ENCODE peak calls at places on chromosome 13, in six cellular contexts. D, E, X, L, T and G are unnamed samples.

GRCh38 chr13:80100636-80101035 is 240.3 kb downstream of the SPRY2 start:
- DNase-seq in D (no peak), E (no peak), X (no peak), L (no peak), T (no peak), G (no peak)

GRCh38 chr13:81639984-81640582 is 1299.2 kb upstream of the SPRY2 start:
- DNase-seq in D (no peak), E (peak; percentile 0), X (no peak), L (no peak), T (no peak), G (no peak)

GRCh38 chr13:111939285-111940278 is 127.4 kb upstream of the SOX1 start:
- DNase-seq in D (peak; percentile 22), E (no peak), X (no peak), L (peak; percentile 60), T (no peak), G (no peak)

GRCh38 chr13:31046711-31047279 is 114.3 kb downstream of the TEX26 start:
- DNase-seq in D (no peak), E (no peak), X (no peak), L (no peak), T (peak; percentile 50), G (peak; percentile 68)

GRCh38 chr13:110415669-110416068 is 108.6 kb downstream of the COL4A2 start:
- DNase-seq in D (no peak), E (peak; percentile 61), X (no peak), L (no peak), T (no peak), G (no peak)

GRCh38 chr13:106063591-106064308 is 471.7 kb downstream of the EFNB2 start:
- DNase-seq in D (no peak), E (no peak), X (no peak), L (no peak), T (no peak), G (no peak)

GRCh38 chr13:111940892-111941291 is 126.1 kb upstream of the SOX1 start:
- DNase-seq in D (no peak), E (no peak), X (no peak), L (peak; percentile 44), T (no peak), G (no peak)

GRCh38 chr13:54536112-54536511 is 1507.5 kb downstream of the OLFM4 start:
- DNase-seq in D (no peak), E (no peak), X (no peak), L (no peak), T (no peak), G (no peak)

GRCh38 chr13:110233682-110234280 is 73.2 kb downstream of the COL4A1 start:
- DNase-seq in D (no peak), E (no peak), X (no peak), L (no peak), T (no peak), G (no peak)

GRCh38 chr13:42275098-42275471 is 3.1 kb downstream of the AKAP11 start:
- DNase-seq in D (no peak), E (no peak), X (no peak), L (no peak), T (no peak), G (no peak)

GRCh38 chr13:20550799-20551198 is 16.2 kb upstream of the IFT88 start:
- DNase-seq in D (no peak), E (no peak), X (no peak), L (no peak), T (no peak), G (no peak)

GRCh38 chr13:110698689-110699088 is 7.2 kb downstream of the CARS2 start:
- DNase-seq in D (no peak), E (no peak), X (no peak), L (no peak), T (no peak), G (no peak)

GRCh38 chr13:56528040-56528760 is 612.5 kb upstream of the PRR20A start:
- DNase-seq in D (no peak), E (no peak), X (no peak), L (no peak), T (no peak), G (no peak)

GRCh38 chr13:50646070-50646469 is 197.4 kb downstream of the DLEU7 start:
- DNase-seq in D (no peak), E (no peak), X (no peak), L (no peak), T (no peak), G (no peak)

GRCh38 chr13:71865858-71866172 is 1.2 kb downstream of the DACH1 start:
- DNase-seq in D (no peak), E (no peak), X (no peak), L (no peak), T (peak; percentile 10), G (peak; percentile 62)

GRCh38 chr13:75931116-75931515 is 295.0 kb downstream of the LMO7 start:
- DNase-seq in D (no peak), E (no peak), X (no peak), L (no peak), T (no peak), G (no peak)

GRCh38 chr13:74026753-74027152 is 107.5 kb downstream of the KLF12 start:
- DNase-seq in D (peak; percentile 29), E (no peak), X (no peak), L (no peak), T (peak; percentile 44), G (no peak)

GRCh38 chr13:111372651-111373425 is 52.4 kb downstream of the TEX29 start:
- DNase-seq in D (no peak), E (no peak), X (no peak), L (no peak), T (no peak), G (no peak)

GRCh38 chr13:24865158-24865557 is 101.2 kb downstream of the RNF17 start:
- DNase-seq in D (no peak), E (no peak), X (no peak), L (no peak), T (no peak), G (no peak)

GRCh38 chr13:73522937-73523336 is 464.1 kb downstream of the KLF5 start:
- DNase-seq in D (no peak), E (no peak), X (no peak), L (no peak), T (no peak), G (no peak)

GRCh38 chr13:26529441-26529840 is 28.0 kb upstream of the WASF3 start:
- DNase-seq in D (peak; percentile 27), E (no peak), X (no peak), L (no peak), T (peak; percentile 20), G (no peak)

GRCh38 chr13:106602178-106602577 is 34.2 kb upstream of the ARGLU1 start:
- DNase-seq in D (peak; percentile 74), E (no peak), X (no peak), L (no peak), T (peak; percentile 19), G (no peak)

GRCh38 chr13:47835470-47836228 is 165.4 kb downstream of the SUCLA2 start:
- DNase-seq in D (no peak), E (no peak), X (no peak), L (no peak), T (no peak), G (no peak)

GRCh38 chr13:109111141-109111540 is 481.7 kb downstream of the MYO16 start:
- DNase-seq in D (no peak), E (no peak), X (no peak), L (no peak), T (no peak), G (no peak)
- TF ChIP-seq POLR2A in D (no peak), E (no peak), X (no peak), L (no peak), T (no peak), G (no peak)

DNA sequence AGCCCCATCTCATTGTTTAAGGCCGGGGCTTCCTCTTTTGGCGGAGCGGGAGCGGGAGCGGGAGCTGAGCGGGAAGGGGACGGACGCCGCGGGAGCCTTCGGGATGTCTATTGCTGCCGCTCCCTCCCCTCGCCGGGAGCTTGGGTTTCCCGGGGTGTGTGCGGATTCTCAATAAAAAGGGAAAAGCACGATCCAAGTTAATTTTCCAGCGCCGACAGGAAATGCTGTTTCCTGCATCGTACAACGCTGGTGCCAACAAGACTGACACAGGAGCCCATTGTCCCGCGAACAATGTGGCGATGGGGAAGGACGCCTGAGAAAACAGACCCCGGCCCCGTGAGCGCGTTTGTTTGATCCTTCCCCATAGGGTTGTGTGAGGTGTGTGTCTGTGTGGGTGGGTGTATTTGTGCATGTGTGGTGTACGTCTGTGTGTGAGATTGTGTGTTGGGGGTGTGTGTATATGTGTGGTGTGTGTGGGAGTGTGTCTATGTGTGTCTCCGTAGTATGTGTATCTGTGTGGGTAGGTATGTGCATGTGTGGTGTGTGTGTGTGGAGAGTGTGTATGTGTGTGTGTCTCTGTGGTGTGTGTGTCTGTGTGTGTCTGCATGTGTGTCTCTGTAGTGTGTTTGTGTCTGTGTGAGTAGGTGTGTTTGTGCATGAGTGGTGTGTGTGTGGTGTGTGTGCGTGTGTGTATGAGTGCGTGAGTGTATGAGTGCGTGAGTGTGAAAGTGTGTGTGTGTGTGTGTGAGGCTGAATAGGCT is 36.4 kb upstream of the FLT1 start:
- DNase-seq in D (peak; percentile 27), E (no peak), X (no peak), L (no peak), T (peak; percentile 48), G (no peak)
- TF ChIP-seq POLR2AphosphoS5 in D (no peak), E (no peak), X (no peak), L (no peak), T (no peak), G (no peak)

DNA sequence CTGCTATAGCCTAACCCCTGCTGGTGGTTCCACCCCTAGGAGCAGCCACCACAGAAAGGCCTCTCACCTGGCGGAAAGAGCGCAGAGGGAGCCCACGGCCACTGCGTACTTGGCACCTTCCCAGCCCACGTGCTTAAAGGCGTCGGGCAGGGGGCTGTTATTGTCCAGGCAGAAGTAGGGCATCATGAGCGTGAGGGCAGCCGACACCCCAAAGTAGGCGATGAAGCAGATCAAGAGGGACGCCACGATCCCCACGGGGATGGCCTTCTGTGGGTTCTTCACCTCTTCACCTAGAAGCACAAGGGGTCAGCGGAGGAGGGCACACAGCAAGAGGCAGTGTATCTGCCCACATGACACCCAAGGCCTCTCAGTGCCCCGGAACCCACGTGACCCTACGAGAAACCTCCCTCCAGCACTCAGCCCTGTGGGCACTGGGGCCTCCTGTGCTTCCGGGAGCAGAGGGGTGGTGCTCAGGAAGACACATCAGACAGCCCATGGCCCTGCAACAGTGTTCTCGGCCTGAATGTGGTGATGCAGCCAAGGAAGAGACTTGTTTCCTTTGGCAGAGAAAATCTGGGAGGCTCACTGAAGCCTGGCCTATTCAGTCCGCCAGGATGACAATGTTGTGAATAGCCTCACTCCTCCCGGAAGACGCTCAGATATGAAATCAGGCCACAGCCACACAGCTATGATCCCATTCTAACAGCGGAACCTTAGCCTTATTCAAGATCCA is 72.1 kb downstream of the SLC7A1 start:
- DNase-seq in D (no peak), E (no peak), X (no peak), L (no peak), T (no peak), G (no peak)
- H3K36me3 ChIP-seq in D (peaks cover 78% of the 10 kb centered on the region), E (peaks cover 16% of the 10 kb centered on the region), X (peaks cover 4% of the 10 kb centered on the region), L (peaks cover 73% of the 10 kb centered on the region), T (no peaks in the 10 kb centered on the region), G (peaks cover 2% of the 10 kb centered on the region)

GRCh38 chr13:40389081-40389641 is 277.3 kb downstream of the FOXO1 start:
- DNase-seq in D (no peak), E (no peak), X (no peak), L (no peak), T (no peak), G (no peak)

GRCh38 chr13:40386586-40386985 is 279.9 kb downstream of the FOXO1 start:
- DNase-seq in D (no peak), E (no peak), X (no peak), L (no peak), T (no peak), G (no peak)

GRCh38 chr13:40387775-40388174 is 278.7 kb downstream of the FOXO1 start:
- DNase-seq in D (no peak), E (no peak), X (no peak), L (no peak), T (no peak), G (no peak)

GRCh38 chr13:40390290-40391008 is 276.0 kb downstream of the FOXO1 start:
- DNase-seq in D (no peak), E (no peak), X (no peak), L (no peak), T (no peak), G (no peak)

GRCh38 chr13:40388617-40389016 is 277.8 kb downstream of the FOXO1 start:
- DNase-seq in D (peak; percentile 39), E (no peak), X (no peak), L (no peak), T (peak; percentile 64), G (peak; percentile 62)
- TF ChIP-seq POLR2A in D (no peak), E (no peak), X (no peak), L (no peak), T (peak; percentile 33), G (no peak)